ENCODE peak calls at places on chromosomes 13 and 19, in nine cellular contexts. G is CD4-positive, CD25-positive, alpha-beta regulatory T cell; A is body of pancreas; R is MM.1S; Y is right cardiac atrium; U is lower lobe of right lung; M is IMR-90; N is effector memory CD4-positive, alpha-beta T cell; C is AG04450. L is an unnamed sample.

GRCh38 chr13:102395174-102395573 is 6.7 kb downstream of the FGF14 start:
- DNase-seq in C (no peak), A (no peak), R (no peak), U (no peak), G (no peak), Y (no peak), M (no peak), N (no peak), L (no peak)

GRCh38 chr19:14337510-14337909 is 43.7 kb upstream of the ADGRE5 start:
- DNase-seq in Y (peak; percentile 24), A (no peak), U (peak; percentile 52), C (no peak), R (no peak), M (no peak), G (peak; percentile 21), N (peak; percentile 46), L (peak; percentile 36)

GRCh38 chr13:70108276-70108845 is at the start of gene KLHL1:
- DNase-seq in Y (no peak), N (no peak), G (no peak), R (no peak), C (no peak), U (no peak), A (no peak), M (no peak), L (no peak)

GRCh38 chr19:15331419-15332310 is 674 bp downstream of the BRD4 start:
- DNase-seq in Y (peak; percentile 59), N (peak; percentile 52), G (peak; percentile 59), R (peak; percentile 52), A (peak; percentile 58), U (peak; percentile 71), M (no peak), C (no peak), L (peak; percentile 39)

GRCh38 chr19:14473073-14473790 is 1.9 kb downstream of the PTGER1 start:
- DNase-seq in G (no peak), A (no peak), R (no peak), N (no peak), M (no peak), U (no peak), Y (no peak), C (no peak), L (no peak)

GRCh38 chr19:277581-278165 is 13.5 kb downstream of the PLPP2 start:
- DNase-seq in A (no peak), G (no peak), C (no peak), M (peak; percentile 35), Y (no peak), R (no peak), U (no peak), N (no peak), L (no peak)

GRCh38 chr19:14661372-14661924 is 13.2 kb downstream of the ADGRE3 start:
- DNase-seq in G (no peak), C (no peak), N (no peak), R (no peak), U (no peak), Y (no peak), A (no peak), M (no peak), L (no peak)

GRCh38 chr19:35011091-35011689 is 11.1 kb downstream of the GRAMD1A start:
- DNase-seq in C (no peak), A (no peak), M (no peak), R (no peak), Y (no peak), U (no peak), G (no peak), N (no peak), L (no peak)

GRCh38 chr13:89454736-89455135 is 1783.6 kb downstream of the SLITRK5 start:
- DNase-seq in G (no peak), Y (no peak), C (no peak), M (no peak), R (no peak), U (no peak), A (no peak), N (no peak), L (no peak)

GRCh38 chr13:46489586-46490023 is 63.4 kb upstream of the LRCH1 start:
- DNase-seq in U (no peak), N (no peak), G (no peak), A (no peak), C (peak; percentile 7), R (no peak), M (peak; percentile 67), Y (peak; percentile 40), L (no peak)

GRCh38 chr19:17751103-17751911 is at the start of gene FCHO1:
- DNase-seq in G (peak; percentile 79), C (no peak), U (peak; percentile 75), N (peak; percentile 80), M (no peak), Y (no peak), R (peak; percentile 44), A (no peak), L (no peak)

GRCh38 chr13:20567881-20568528 is 1.0 kb downstream of the IFT88 start:
- DNase-seq in M (no peak), Y (no peak), N (no peak), U (no peak), C (no peak), A (no peak), R (no peak), G (no peak), L (no peak)

GRCh38 chr19:46845959-46846459 is 4.6 kb downstream of the AP2S1 start:
- DNase-seq in U (no peak), G (no peak), C (no peak), N (no peak), Y (peak; percentile 16), R (no peak), M (no peak), A (no peak), L (no peak)

DNA sequence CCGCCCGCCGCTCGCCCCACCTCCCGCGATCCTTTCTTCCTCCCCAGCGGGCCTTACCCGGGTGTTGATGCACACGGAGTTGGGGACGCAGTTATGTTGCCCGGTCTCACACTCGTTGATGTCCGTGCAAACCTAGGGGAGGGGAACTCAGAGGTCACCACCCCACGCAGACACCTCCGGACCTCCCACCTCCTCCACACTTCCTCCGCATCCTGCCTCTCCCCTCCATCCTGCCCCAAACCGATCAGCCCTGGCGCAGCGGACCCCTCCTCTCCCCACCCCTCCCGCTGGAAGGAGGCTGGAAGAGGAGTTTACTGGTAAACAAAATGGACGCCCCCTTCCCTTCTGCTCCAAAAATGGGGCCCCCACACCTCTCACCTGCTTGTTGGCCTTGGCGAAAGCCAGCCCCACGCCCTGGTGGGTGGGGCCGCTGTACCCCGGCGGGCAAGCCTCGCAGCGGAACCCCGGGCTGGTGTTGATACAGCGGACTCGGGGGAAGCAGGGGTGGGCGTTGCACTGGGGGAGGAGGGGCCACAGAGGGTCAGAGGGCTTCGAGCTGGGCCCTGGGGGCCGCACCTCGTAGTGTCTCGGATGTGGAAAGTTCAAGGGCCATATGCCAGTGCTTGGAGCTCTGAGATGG is 2.2 kb downstream of the COMP start:
- DNase-seq in G (no peak), A (no peak), M (no peak), Y (no peak), R (no peak), U (no peak), N (no peak), C (no peak), L (no peak)
- H3K27me3 ChIP-seq in G (peaks cover 9% of the 10 kb centered on the region), A (peaks cover 16% of the 10 kb centered on the region), M (peaks cover 75% of the 10 kb centered on the region), Y (no peaks in the 10 kb centered on the region), R (peaks cover 58% of the 10 kb centered on the region), U (peaks cover 83% of the 10 kb centered on the region), N (peaks cover 54% of the 10 kb centered on the region), C (peaks cover 70% of the 10 kb centered on the region), L (peaks cover 49% of the 10 kb centered on the region)

DNA sequence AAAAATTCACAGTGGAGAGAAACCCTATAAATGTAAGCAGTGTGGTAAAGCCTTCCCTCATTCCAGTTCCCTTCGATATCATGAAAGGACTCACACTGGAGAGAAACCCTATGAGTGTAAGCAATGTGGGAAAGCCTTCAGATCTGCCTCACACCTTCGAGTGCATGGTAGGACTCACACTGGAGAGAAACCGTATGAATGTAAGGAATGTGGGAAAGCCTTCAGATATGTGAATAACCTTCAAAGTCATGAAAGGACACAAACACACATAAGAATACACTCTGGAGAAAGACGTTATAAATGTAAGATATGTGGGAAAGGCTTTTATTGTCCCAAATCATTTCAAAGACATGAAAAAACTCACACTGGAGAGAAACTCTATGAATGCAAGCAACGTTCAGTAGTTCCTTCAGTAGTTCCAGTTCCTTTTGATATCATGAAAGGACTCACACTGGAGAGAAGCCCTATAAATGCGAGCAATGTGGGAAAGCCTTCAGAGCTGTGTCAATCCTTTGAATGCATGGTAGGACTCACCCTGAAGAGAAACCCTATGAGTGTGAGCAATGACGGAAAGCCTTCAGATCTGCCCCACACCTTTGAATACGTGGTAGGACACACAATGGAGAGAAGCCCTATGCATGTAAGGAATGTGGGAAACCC is 16.1 kb upstream of the ZNF439 start:
- DNase-seq in N (no peak), M (no peak), R (no peak), C (no peak), U (no peak), A (no peak), Y (no peak), G (no peak), L (no peak)
- H3K9me3 ChIP-seq in N (peaks cover 11% of the 10 kb centered on the region), M (peaks cover 49% of the 10 kb centered on the region), R (no peaks in the 10 kb centered on the region), C (peaks cover 45% of the 10 kb centered on the region), U (peaks cover 43% of the 10 kb centered on the region), A (no peaks in the 10 kb centered on the region), Y (peaks cover 5% of the 10 kb centered on the region), G (peaks cover 95% of the 10 kb centered on the region), L (peaks cover 12% of the 10 kb centered on the region)

DNA sequence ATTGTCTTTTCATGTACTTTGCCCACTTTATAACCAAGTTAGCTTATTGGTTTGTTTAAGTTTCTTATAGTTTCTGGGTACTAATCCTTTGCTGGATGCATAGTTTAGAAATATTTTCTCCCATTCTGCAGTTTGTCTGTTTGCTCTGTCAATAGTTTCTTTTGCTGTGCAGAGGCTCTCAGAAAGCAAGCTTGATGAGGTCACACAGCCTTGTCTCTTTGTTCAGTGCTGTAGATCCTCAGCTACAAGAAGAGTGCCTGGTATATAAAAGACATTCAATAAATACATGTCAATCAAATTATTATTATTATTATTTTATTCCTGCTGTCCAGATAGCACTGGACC is 55.2 kb upstream of the MEDAG start:
- DNase-seq in U (no peak), Y (no peak), G (no peak), M (no peak), C (no peak), R (no peak), A (no peak), N (no peak), L (no peak)
- H3K27me3 ChIP-seq in U (no peaks in the 10 kb centered on the region), Y (no peaks in the 10 kb centered on the region), G (peaks cover 8% of the 10 kb centered on the region), M (no peaks in the 10 kb centered on the region), C (no peaks in the 10 kb centered on the region), R (no peaks in the 10 kb centered on the region), A (no peaks in the 10 kb centered on the region), N (no peaks in the 10 kb centered on the region), L (no peaks in the 10 kb centered on the region)

DNA sequence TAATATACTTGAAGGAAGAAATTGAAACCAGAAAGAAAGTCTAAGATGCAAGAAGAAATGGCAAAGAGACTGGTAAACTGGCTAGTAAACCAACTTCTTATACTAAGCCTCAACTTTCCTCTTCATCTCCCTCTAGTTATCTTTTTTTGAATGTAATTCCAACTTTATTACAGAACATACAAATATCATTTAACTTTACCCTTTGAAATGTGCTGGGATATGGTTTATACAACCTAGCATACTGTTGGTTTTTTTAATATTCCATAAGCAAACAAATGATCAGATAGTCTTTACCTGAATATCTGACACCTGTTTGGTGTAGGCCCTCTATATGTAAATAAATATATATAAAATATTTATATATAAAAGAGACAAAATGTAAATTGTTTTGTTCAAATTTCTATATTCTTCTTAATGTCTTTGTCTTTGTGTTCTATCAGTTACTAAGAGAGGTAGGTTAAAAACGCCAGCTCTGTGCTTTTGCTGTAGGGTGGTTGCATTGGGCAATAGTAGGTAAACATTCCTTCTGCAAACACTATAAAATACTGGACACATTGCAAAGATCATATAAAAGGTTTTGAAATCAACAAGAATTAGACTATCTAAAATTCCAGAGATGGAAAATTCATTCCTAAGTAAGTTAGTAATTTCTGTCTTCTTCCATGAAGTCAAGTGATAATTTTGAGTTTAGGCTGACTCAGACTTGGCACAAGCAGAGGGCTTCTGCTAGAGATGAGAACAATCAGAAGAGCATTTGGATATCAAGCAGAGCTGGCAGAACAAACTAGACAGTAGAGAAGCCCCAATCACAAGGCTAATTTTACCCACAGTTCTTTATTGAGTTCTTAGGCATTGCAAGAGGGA is 383.3 kb downstream of the RFC3 start:
- DNase-seq in G (no peak), A (no peak), Y (no peak), R (no peak), U (no peak), N (no peak), C (peak; percentile 7), M (peak; percentile 61), L (no peak)
- H3K9me3 ChIP-seq in G (no peaks in the 10 kb centered on the region), A (no peaks in the 10 kb centered on the region), Y (no peaks in the 10 kb centered on the region), R (no peaks in the 10 kb centered on the region), U (no peaks in the 10 kb centered on the region), N (no peaks in the 10 kb centered on the region), C (no peaks in the 10 kb centered on the region), M (no peaks in the 10 kb centered on the region), L (no peaks in the 10 kb centered on the region)